ENCODE peak calls at places on chromosome 1, in six cellular contexts. F is Caco-2, J is mucosa of descending colon, U is sigmoid colon, L is GM19239, D is non-pigmented ciliary epithelial cell. M is an unnamed sample.

GRCh38 chr1:233566886-233567285 is 47.0 kb upstream of the KCNK1 start:
- DNase-seq in J (no peak), L (no peak), F (no peak), U (no peak), D (no peak), M (no peak)

GRCh38 chr1:35505911-35506798 is 51.0 kb downstream of the KIAA0319L start:
- DNase-seq in D (peak; percentile 60), J (no peak), F (no peak), U (no peak), L (peak; percentile 20), M (no peak)

GRCh38 chr1:46558141-46558963 is 6.9 kb upstream of the KNCN start:
- DNase-seq in U (no peak), L (no peak), D (no peak), F (no peak), J (no peak), M (no peak)

GRCh38 chr1:45334308-45335245 is 5.4 kb upstream of the TOE1 start:
- DNase-seq in F (peak; percentile 72), D (no peak), U (no peak), L (no peak), J (peak; percentile 58), M (no peak)

GRCh38 chr1:107795994-107796393 is 169.0 kb downstream of the VAV3 start:
- DNase-seq in U (no peak), J (no peak), L (no peak), F (no peak), D (no peak), M (no peak)

GRCh38 chr1:9561429-9561828 is 22.2 kb downstream of the SLC25A33 start:
- DNase-seq in F (no peak), J (no peak), L (no peak), D (peak; percentile 83), U (peak; percentile 73), M (peak; percentile 85)

GRCh38 chr1:70360321-70360720 is 5.8 kb upstream of the ANKRD13C start:
- DNase-seq in J (no peak), L (no peak), D (no peak), F (peak; percentile 87), U (no peak), M (no peak)

GRCh38 chr1:189970331-189971230 is 507.1 kb downstream of the BRINP3 start:
- DNase-seq in D (no peak), J (no peak), F (no peak), U (no peak), L (no peak), M (no peak)

GRCh38 chr1:27205819-27206218 is 28.6 kb upstream of the WDTC1 start:
- DNase-seq in D (no peak), F (no peak), J (no peak), U (no peak), L (no peak), M (no peak)

M was measured in NCI-H187 treated with DMSO at 0.1 percent for 48 hours.